ENCODE peak calls at places on chromosomes 12 and 14, in seven cellular contexts. C is central memory CD4-positive, alpha-beta T cell; H is upper lobe of right lung; A is H7; U is stomach; B is cardiac fibroblast; E is AG04450. X is an unnamed sample.

GRCh38 chr14:98189077-98189476 is 1082.9 kb downstream of the BCL11B start:
- DNase-seq in C (peak; percentile 32), H (no peak), A (no peak), U (no peak), B (no peak), E (no peak), X (no peak)

GRCh38 chr12:67593871-67594330 is 54.6 kb upstream of the DYRK2 start:
- DNase-seq in C (no peak), H (no peak), A (no peak), U (no peak), B (no peak), E (no peak), X (no peak)

GRCh38 chr12:96210376-96211055 is 16.3 kb downstream of the ELK3 start:
- DNase-seq in C (peak; percentile 45), H (no peak), A (no peak), U (no peak), B (no peak), E (no peak), X (no peak)

GRCh38 chr12:57832966-57833365 is 13.6 kb downstream of the CTDSP2 start:
- DNase-seq in C (no peak), H (no peak), A (no peak), U (no peak), B (peak; percentile 31), E (no peak), X (no peak)

GRCh38 chr12:92539966-92540791 is 162.6 kb upstream of the PLEKHG7 start:
- DNase-seq in C (no peak), H (no peak), A (peak; percentile 36), U (no peak), B (no peak), E (no peak), X (no peak)

GRCh38 chr14:23056257-23056955 is 914 bp downstream of the CDH24 start:
- DNase-seq in C (peak; percentile 55), H (peak; percentile 81), A (peak; percentile 95), U (peak; percentile 75), B (peak; percentile 68), E (no peak), X (peak; percentile 98)

GRCh38 chr12:104648746-104649145 is 192.0 kb downstream of the CHST11 start:
- DNase-seq in C (no peak), H (no peak), A (no peak), U (no peak), B (no peak), E (no peak), X (no peak)

GRCh38 chr12:26120561-26121274 is 4.1 kb downstream of the BHLHE41 start:
- DNase-seq in C (no peak), H (no peak), A (no peak), U (no peak), B (no peak), E (no peak), X (no peak)

GRCh38 chr12:14871247-14871646 is 14.4 kb downstream of the MGP start:
- DNase-seq in C (no peak), H (no peak), A (no peak), U (no peak), B (no peak), E (no peak), X (no peak)

GRCh38 chr14:76910371-76910890 is 84.2 kb downstream of the LRRC74A start:
- DNase-seq in C (no peak), H (no peak), A (no peak), U (no peak), B (no peak), E (no peak), X (no peak)

GRCh38 chr12:130139971-130140547 is 22.2 kb upstream of the FZD10 start:
- DNase-seq in C (no peak), H (no peak), A (no peak), U (no peak), B (no peak), E (no peak), X (no peak)

GRCh38 chr12:54306925-54307731 is 6.3 kb upstream of the NFE2 start:
- DNase-seq in C (no peak), H (peak; percentile 97), A (no peak), U (peak; percentile 93), B (peak; percentile 74), E (no peak), X (no peak)

GRCh38 chr14:55201219-55202096 is 10.1 kb upstream of the DLGAP5 start:
- DNase-seq in C (no peak), H (no peak), A (peak; percentile 9), U (no peak), B (no peak), E (no peak), X (no peak)

GRCh38 chr14:101066826-101067508 is 163.4 kb upstream of the RTL1 start:
- DNase-seq in C (no peak), H (peak; percentile 46), A (no peak), U (no peak), B (no peak), E (no peak), X (no peak)

GRCh38 chr14:96625436-96625945 is 123.3 kb downstream of the PAPOLA start:
- DNase-seq in C (no peak), H (no peak), A (no peak), U (no peak), B (no peak), E (no peak), X (no peak)

GRCh38 chr14:58815046-58815701 is 177.4 kb downstream of the DACT1 start:
- DNase-seq in C (no peak), H (no peak), A (no peak), U (no peak), B (peak; percentile 76), E (no peak), X (no peak)

GRCh38 chr14:95774265-95775160 is 60.6 kb upstream of the TCL1A start:
- DNase-seq in C (peak; percentile 7), H (no peak), A (peak; percentile 80), U (peak; percentile 53), B (peak; percentile 54), E (no peak), X (peak; percentile 67)

GRCh38 chr14:46051801-46052200 is 599.8 kb downstream of the RPL10L start:
- DNase-seq in C (no peak), H (no peak), A (no peak), U (no peak), B (no peak), E (no peak), X (no peak)

GRCh38 chr12:132698336-132698735 is 10.9 kb downstream of the PXMP2 start:
- DNase-seq in C (no peak), H (no peak), A (no peak), U (no peak), B (no peak), E (no peak), X (no peak)

GRCh38 chr12:101877816-101878811 is 734 bp downstream of the DRAM1 start:
- DNase-seq in C (no peak), H (no peak), A (peak; percentile 77), U (peak; percentile 32), B (peak; percentile 35), E (no peak), X (no peak)

GRCh38 chr12:97960741-97961608 is 498.4 kb downstream of the RMST start:
- DNase-seq in C (no peak), H (no peak), A (peak; percentile 2), U (peak; percentile 28), B (peak; percentile 7), E (no peak), X (peak; percentile 9)

GRCh38 chr12:13075114-13075471 is 28.4 kb downstream of the GSG1 start:
- DNase-seq in C (no peak), H (no peak), A (no peak), U (no peak), B (no peak), E (no peak), X (no peak)

GRCh38 chr14:49893309-49894213 is 679 bp downstream of the ARF6 start:
- DNase-seq in C (peak; percentile 77), H (peak; percentile 89), A (peak; percentile 85), U (peak; percentile 67), B (peak; percentile 46), E (no peak), X (peak; percentile 36)

GRCh38 chr12:32947203-32947795 is 50.7 kb upstream of the PKP2 start:
- DNase-seq in C (no peak), H (no peak), A (peak; percentile 30), U (no peak), B (peak; percentile 34), E (no peak), X (no peak)

GRCh38 chr12:104680070-104680469 is 223.3 kb downstream of the CHST11 start:
- DNase-seq in C (peak; percentile 33), H (no peak), A (peak; percentile 65), U (no peak), B (peak; percentile 37), E (no peak), X (no peak)

GRCh38 chr14:19947413-19948090 is 16.8 kb downstream of the OR4K1 start:
- DNase-seq in C (no peak), H (no peak), A (no peak), U (no peak), B (peak; percentile 6), E (no peak), X (no peak)

X was measured in GM19239.